ENCODE peak calls at places on chromosomes 16 and 17, in ten cellular contexts. One of them, this sample, is unnamed. For H3K4me1, the result is how much of the 10 kb centered on the place peaks cover.

GRCh38 chr17:41307647-41308046 is 1.5 kb downstream of the KRTAP16-1 start:
- DNase-seq in heart right ventricle: no peak
- DNase-seq in upper lobe of left lung: no peak
- DNase-seq in right lobe of liver: no peak
- DNase-seq in lower lobe of right lung: peak
- DNase-seq in thyroid gland: peak
- DNase-seq in lung: no peak
- DNase-seq in vagina: no peak
- DNase-seq in stomach: no peak
- DNase-seq in SK-N-SH: no peak
- DNase-seq in this sample: no peak

GRCh38 chr17:56985371-56986162 is 7.6 kb downstream of the SCPEP1 start:
- DNase-seq in heart right ventricle: no peak
- DNase-seq in upper lobe of left lung: peak
- DNase-seq in right lobe of liver: no peak
- DNase-seq in lower lobe of right lung: peak
- DNase-seq in thyroid gland: no peak
- DNase-seq in lung: no peak
- DNase-seq in vagina: no peak
- DNase-seq in stomach: no peak
- DNase-seq in SK-N-SH: no peak
- DNase-seq in this sample: no peak

GRCh38 chr17:67238976-67239375 is 6.0 kb downstream of the HELZ start:
- DNase-seq in heart right ventricle: no peak
- DNase-seq in upper lobe of left lung: no peak
- DNase-seq in right lobe of liver: no peak
- DNase-seq in lower lobe of right lung: no peak
- DNase-seq in thyroid gland: no peak
- DNase-seq in lung: no peak
- DNase-seq in vagina: no peak
- DNase-seq in stomach: no peak
- DNase-seq in SK-N-SH: no peak
- DNase-seq in this sample: no peak

GRCh38 chr16:47916266-47916665 is 239.5 kb downstream of the ABCC12 start:
- DNase-seq in heart right ventricle: no peak
- DNase-seq in upper lobe of left lung: no peak
- DNase-seq in right lobe of liver: no peak
- DNase-seq in lower lobe of right lung: no peak
- DNase-seq in thyroid gland: no peak
- DNase-seq in lung: no peak
- DNase-seq in vagina: no peak
- DNase-seq in stomach: no peak
- DNase-seq in SK-N-SH: no peak
- DNase-seq in this sample: no peak

GRCh38 chr17:27481327-27481726 is 25.1 kb downstream of the KSR1 start:
- DNase-seq in heart right ventricle: no peak
- DNase-seq in upper lobe of left lung: no peak
- DNase-seq in right lobe of liver: peak
- DNase-seq in lower lobe of right lung: no peak
- DNase-seq in thyroid gland: no peak
- DNase-seq in lung: no peak
- DNase-seq in vagina: no peak
- DNase-seq in stomach: no peak
- DNase-seq in SK-N-SH: no peak
- DNase-seq in this sample: peak

GRCh38 chr17:48254896-48255295 is 147.3 kb downstream of the SNX11 start:
- DNase-seq in heart right ventricle: no peak
- DNase-seq in upper lobe of left lung: no peak
- DNase-seq in right lobe of liver: no peak
- DNase-seq in lower lobe of right lung: no peak
- DNase-seq in thyroid gland: no peak
- DNase-seq in lung: no peak
- DNase-seq in vagina: no peak
- DNase-seq in stomach: no peak
- DNase-seq in SK-N-SH: no peak
- DNase-seq in this sample: no peak

GRCh38 chr17:44751331-44751730 is 7.5 kb upstream of the ADAM11 start:
- DNase-seq in heart right ventricle: no peak
- DNase-seq in upper lobe of left lung: no peak
- DNase-seq in right lobe of liver: no peak
- DNase-seq in lower lobe of right lung: no peak
- DNase-seq in thyroid gland: no peak
- DNase-seq in lung: no peak
- DNase-seq in vagina: no peak
- DNase-seq in stomach: no peak
- DNase-seq in SK-N-SH: no peak
- DNase-seq in this sample: no peak

GRCh38 chr16:50195276-50195675 is 42.2 kb downstream of the TENT4B start:
- DNase-seq in heart right ventricle: no peak
- DNase-seq in upper lobe of left lung: no peak
- DNase-seq in right lobe of liver: no peak
- DNase-seq in lower lobe of right lung: no peak
- DNase-seq in thyroid gland: no peak
- DNase-seq in lung: no peak
- DNase-seq in vagina: no peak
- DNase-seq in stomach: no peak
- DNase-seq in SK-N-SH: no peak
- DNase-seq in this sample: no peak

GRCh38 chr16:79265701-79266100 is 334.8 kb downstream of the MAF start:
- DNase-seq in heart right ventricle: no peak
- DNase-seq in upper lobe of left lung: no peak
- DNase-seq in right lobe of liver: no peak
- DNase-seq in lower lobe of right lung: no peak
- DNase-seq in thyroid gland: no peak
- DNase-seq in lung: no peak
- DNase-seq in vagina: no peak
- DNase-seq in stomach: no peak
- DNase-seq in SK-N-SH: no peak
- DNase-seq in this sample: no peak

GRCh38 chr17:52724578-52724977 is 566.1 kb upstream of the CA10 start:
- DNase-seq in heart right ventricle: no peak
- DNase-seq in upper lobe of left lung: no peak
- DNase-seq in right lobe of liver: no peak
- DNase-seq in lower lobe of right lung: no peak
- DNase-seq in thyroid gland: no peak
- DNase-seq in lung: no peak
- DNase-seq in vagina: no peak
- DNase-seq in stomach: no peak
- DNase-seq in SK-N-SH: no peak
- DNase-seq in this sample: no peak

GRCh38 chr16:21194771-21195301 is 16.5 kb downstream of the ZP2 start:
- DNase-seq in heart right ventricle: no peak
- DNase-seq in upper lobe of left lung: no peak
- DNase-seq in right lobe of liver: no peak
- DNase-seq in lower lobe of right lung: no peak
- DNase-seq in thyroid gland: peak
- DNase-seq in lung: no peak
- DNase-seq in vagina: no peak
- DNase-seq in stomach: no peak
- DNase-seq in SK-N-SH: no peak
- DNase-seq in this sample: no peak

DNA sequence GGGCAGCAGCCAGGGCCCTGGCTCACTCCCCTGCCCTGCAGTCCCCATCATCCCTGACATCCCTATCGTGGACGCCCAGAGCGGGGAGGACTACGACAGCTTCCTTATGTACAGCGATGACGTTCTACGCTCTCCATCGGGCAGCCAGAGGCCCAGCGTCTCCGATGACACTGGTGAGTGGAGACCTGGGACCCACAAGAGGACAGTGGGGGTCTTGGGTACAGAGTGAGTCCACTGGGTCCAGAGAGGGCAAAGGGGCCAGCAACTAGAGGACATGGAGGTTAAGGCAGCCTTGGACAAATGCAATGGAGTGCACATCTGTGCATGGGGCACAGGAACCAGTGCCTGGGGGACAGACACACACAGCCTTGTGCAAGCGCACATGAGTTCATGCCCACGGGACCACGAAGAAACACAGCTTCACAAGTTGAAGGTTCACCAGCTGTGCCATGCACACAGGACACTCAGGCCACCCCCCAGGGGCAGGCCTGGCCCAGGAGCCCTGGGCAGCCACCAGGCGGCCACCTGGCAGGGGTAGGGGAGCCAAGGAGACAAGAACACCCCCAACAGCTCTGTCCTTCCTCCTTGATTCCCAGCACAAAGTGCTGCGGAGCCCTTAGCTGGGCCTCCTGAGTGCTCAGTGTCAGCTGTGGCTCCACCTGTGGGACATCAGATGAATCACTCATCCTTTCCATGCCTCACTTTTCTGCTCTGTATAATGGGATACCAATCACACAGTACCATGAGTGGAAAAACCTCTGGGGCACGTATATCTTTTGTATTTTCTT is 12.4 kb downstream of the GALK1 start:
- DNase-seq in heart right ventricle: no peak
- DNase-seq in upper lobe of left lung: no peak
- DNase-seq in right lobe of liver: no peak
- DNase-seq in lower lobe of right lung: no peak
- DNase-seq in thyroid gland: no peak
- DNase-seq in lung: no peak
- DNase-seq in vagina: no peak
- DNase-seq in stomach: no peak
- DNase-seq in SK-N-SH: no peak
- DNase-seq in this sample: no peak
- TF ChIP-seq CTCF in heart right ventricle: no peak
- TF ChIP-seq CTCF in upper lobe of left lung: no peak
- TF ChIP-seq CTCF in right lobe of liver: no peak
- TF ChIP-seq CTCF in lower lobe of right lung: no peak
- TF ChIP-seq CTCF in thyroid gland: no peak
- TF ChIP-seq CTCF in lung: no peak
- TF ChIP-seq CTCF in vagina: no peak
- TF ChIP-seq CTCF in stomach: no peak
- TF ChIP-seq CTCF in SK-N-SH: no peak
- TF ChIP-seq CTCF in this sample: no peak

GRCh38 chr17:80269405-80269807 is 8.8 kb downstream of the RNF213 start:
- DNase-seq in heart right ventricle: no peak
- DNase-seq in upper lobe of left lung: no peak
- DNase-seq in right lobe of liver: no peak
- DNase-seq in lower lobe of right lung: no peak
- DNase-seq in thyroid gland: no peak
- DNase-seq in lung: no peak
- DNase-seq in vagina: no peak
- DNase-seq in stomach: no peak
- DNase-seq in SK-N-SH: no peak
- DNase-seq in this sample: no peak

GRCh38 chr17:80272366-80272765 is 11.7 kb downstream of the RNF213 start:
- DNase-seq in heart right ventricle: no peak
- DNase-seq in upper lobe of left lung: no peak
- DNase-seq in right lobe of liver: no peak
- DNase-seq in lower lobe of right lung: no peak
- DNase-seq in thyroid gland: no peak
- DNase-seq in lung: no peak
- DNase-seq in vagina: no peak
- DNase-seq in stomach: no peak
- DNase-seq in SK-N-SH: no peak
- DNase-seq in this sample: no peak

GRCh38 chr17:80268427-80268826 is 7.8 kb downstream of the RNF213 start:
- DNase-seq in heart right ventricle: no peak
- DNase-seq in upper lobe of left lung: no peak
- DNase-seq in right lobe of liver: no peak
- DNase-seq in lower lobe of right lung: no peak
- DNase-seq in thyroid gland: no peak
- DNase-seq in lung: no peak
- DNase-seq in vagina: no peak
- DNase-seq in stomach: no peak
- DNase-seq in SK-N-SH: no peak
- DNase-seq in this sample: no peak

GRCh38 chr17:80270104-80270503 is 9.5 kb downstream of the RNF213 start:
- DNase-seq in heart right ventricle: no peak
- DNase-seq in upper lobe of left lung: no peak
- DNase-seq in right lobe of liver: no peak
- DNase-seq in lower lobe of right lung: no peak
- DNase-seq in thyroid gland: no peak
- DNase-seq in lung: no peak
- DNase-seq in vagina: no peak
- DNase-seq in stomach: no peak
- DNase-seq in SK-N-SH: no peak
- DNase-seq in this sample: no peak

GRCh38 chr17:80270836-80271235 is 10.2 kb downstream of the RNF213 start:
- DNase-seq in heart right ventricle: no peak
- DNase-seq in upper lobe of left lung: no peak
- DNase-seq in right lobe of liver: no peak
- DNase-seq in lower lobe of right lung: no peak
- DNase-seq in thyroid gland: no peak
- DNase-seq in lung: no peak
- DNase-seq in vagina: no peak
- DNase-seq in stomach: no peak
- DNase-seq in SK-N-SH: peak
- DNase-seq in this sample: no peak
- H3K4me1 ChIP-seq in heart right ventricle: under half
- H3K4me1 ChIP-seq in upper lobe of left lung: under half
- H3K4me1 ChIP-seq in right lobe of liver: under half
- H3K4me1 ChIP-seq in lower lobe of right lung: under half
- H3K4me1 ChIP-seq in thyroid gland: under half
- H3K4me1 ChIP-seq in lung: under half
- H3K4me1 ChIP-seq in vagina: under half
- H3K4me1 ChIP-seq in stomach: under half
- H3K4me1 ChIP-seq in SK-N-SH: under half
- H3K4me1 ChIP-seq in this sample: under half

GRCh38 chr16:3625911-3626732 is 14.7 kb upstream of the SLX4 start:
- DNase-seq in heart right ventricle: no peak
- DNase-seq in upper lobe of left lung: no peak
- DNase-seq in right lobe of liver: no peak
- DNase-seq in lower lobe of right lung: no peak
- DNase-seq in thyroid gland: no peak
- DNase-seq in lung: no peak
- DNase-seq in vagina: no peak
- DNase-seq in stomach: no peak
- DNase-seq in SK-N-SH: no peak
- DNase-seq in this sample: peak

GRCh38 chr16:3618782-3619166 is 7.4 kb upstream of the SLX4 start:
- DNase-seq in heart right ventricle: no peak
- DNase-seq in upper lobe of left lung: no peak
- DNase-seq in right lobe of liver: no peak
- DNase-seq in lower lobe of right lung: no peak
- DNase-seq in thyroid gland: no peak
- DNase-seq in lung: no peak
- DNase-seq in vagina: no peak
- DNase-seq in stomach: peak
- DNase-seq in SK-N-SH: no peak
- DNase-seq in this sample: no peak

GRCh38 chr16:3625331-3625730 is 13.9 kb upstream of the SLX4 start:
- DNase-seq in heart right ventricle: no peak
- DNase-seq in upper lobe of left lung: no peak
- DNase-seq in right lobe of liver: no peak
- DNase-seq in lower lobe of right lung: no peak
- DNase-seq in thyroid gland: no peak
- DNase-seq in lung: no peak
- DNase-seq in vagina: no peak
- DNase-seq in stomach: no peak
- DNase-seq in SK-N-SH: no peak
- DNase-seq in this sample: no peak

GRCh38 chr16:3623642-3624041 is 12.2 kb upstream of the SLX4 start:
- DNase-seq in heart right ventricle: no peak
- DNase-seq in upper lobe of left lung: no peak
- DNase-seq in right lobe of liver: no peak
- DNase-seq in lower lobe of right lung: no peak
- DNase-seq in thyroid gland: no peak
- DNase-seq in lung: no peak
- DNase-seq in vagina: no peak
- DNase-seq in stomach: no peak
- DNase-seq in SK-N-SH: no peak
- DNase-seq in this sample: no peak
- H3K4me3 ChIP-seq in heart right ventricle: no peak
- H3K4me3 ChIP-seq in upper lobe of left lung: no peak
- H3K4me3 ChIP-seq in right lobe of liver: no peak
- H3K4me3 ChIP-seq in lower lobe of right lung: no peak
- H3K4me3 ChIP-seq in thyroid gland: no peak
- H3K4me3 ChIP-seq in lung: no peak
- H3K4me3 ChIP-seq in vagina: no peak
- H3K4me3 ChIP-seq in stomach: no peak
- H3K4me3 ChIP-seq in SK-N-SH: no peak
- H3K4me3 ChIP-seq in this sample: no peak

GRCh38 chr17:38559025-38559879 is 46.5 kb downstream of the SRCIN1 start:
- DNase-seq in heart right ventricle: peak
- DNase-seq in upper lobe of left lung: peak
- DNase-seq in right lobe of liver: peak
- DNase-seq in lower lobe of right lung: peak
- DNase-seq in thyroid gland: peak
- DNase-seq in lung: peak
- DNase-seq in vagina: no peak
- DNase-seq in stomach: peak
- DNase-seq in SK-N-SH: no peak
- DNase-seq in this sample: peak
- TF ChIP-seq CTCF in heart right ventricle: peak
- TF ChIP-seq CTCF in upper lobe of left lung: peak
- TF ChIP-seq CTCF in right lobe of liver: no peak
- TF ChIP-seq CTCF in lower lobe of right lung: peak
- TF ChIP-seq CTCF in thyroid gland: no peak
- TF ChIP-seq CTCF in lung: no peak
- TF ChIP-seq CTCF in vagina: no peak
- TF ChIP-seq CTCF in stomach: no peak
- TF ChIP-seq CTCF in SK-N-SH: no peak
- TF ChIP-seq CTCF in this sample: peak

This sample was measured in Peyer's patch.